ENCODE peak calls at places on chromosomes 4 and X, in eight cellular contexts. E, F, Q, D, P, A, O and V are unnamed samples.

GRCh38 chr4:148007789-148008188 is 275.9 kb downstream of the ARHGAP10 start:
- DNase-seq in E (no peak), F (no peak), Q (no peak), D (no peak), P (no peak), A (peak; percentile 26), O (no peak), V (peak; percentile 38)

GRCh38 chr4:187302456-187302855 is 578.8 kb upstream of the FAT1 start:
- DNase-seq in E (no peak), F (peak; percentile 24), Q (no peak), D (peak; percentile 11), P (no peak), A (peak; percentile 17), O (no peak), V (no peak)

GRCh38 chrX:11533211-11533651 is 132.5 kb downstream of the ARHGAP6 start:
- DNase-seq in E (peak; percentile 1), F (peak; percentile 45), Q (no peak), D (peak; percentile 84), P (no peak), A (peak; percentile 80), O (no peak), V (peak; percentile 74)

GRCh38 chrX:136679581-136679980 is 31.6 kb downstream of the CD40LG start:
- DNase-seq in E (no peak), F (no peak), Q (no peak), D (no peak), P (no peak), A (no peak), O (no peak), V (peak; percentile 0)

GRCh38 chr4:160537681-160538080 is 1434.8 kb downstream of the RAPGEF2 start:
- DNase-seq in E (no peak), F (no peak), Q (no peak), D (no peak), P (no peak), A (peak; percentile 0), O (no peak), V (no peak)

GRCh38 chr4:5958199-5958735 is 60.0 kb downstream of the C4orf50 start:
- DNase-seq in E (no peak), F (no peak), Q (no peak), D (no peak), P (no peak), A (no peak), O (no peak), V (no peak)

GRCh38 chr4:122710434-122711308 is 21.8 kb upstream of the BBS12 start:
- DNase-seq in E (no peak), F (no peak), Q (no peak), D (no peak), P (no peak), A (peak; percentile 47), O (peak; percentile 68), V (peak; percentile 86)

GRCh38 chr4:3135155-3136011 is 60.9 kb downstream of the HTT start:
- DNase-seq in E (no peak), F (no peak), Q (no peak), D (no peak), P (no peak), A (no peak), O (no peak), V (no peak)

GRCh38 chr4:5416637-5417036 is 291.7 kb downstream of the EVC2 start:
- DNase-seq in E (no peak), F (no peak), Q (no peak), D (no peak), P (no peak), A (no peak), O (no peak), V (no peak)

GRCh38 chr4:137125011-137125410 is 407.3 kb downstream of the PCDH18 start:
- DNase-seq in E (no peak), F (peak; percentile 15), Q (no peak), D (no peak), P (no peak), A (peak; percentile 16), O (no peak), V (no peak)

GRCh38 chrX:13101439-13102139 is 57.2 kb upstream of the FAM9C start:
- DNase-seq in E (no peak), F (peak; percentile 55), Q (peak; percentile 76), D (no peak), P (peak; percentile 73), A (peak; percentile 90), O (peak; percentile 61), V (no peak)

GRCh38 chr4:145819246-145820181 is 119.1 kb downstream of the ZNF827 start:
- DNase-seq in E (no peak), F (no peak), Q (no peak), D (no peak), P (no peak), A (no peak), O (no peak), V (no peak)

GRCh38 chr4:38028556-38028955 is 68.4 kb downstream of the PTTG2 start:
- DNase-seq in E (no peak), F (no peak), Q (no peak), D (no peak), P (no peak), A (no peak), O (no peak), V (no peak)